ENCODE peak calls at places on chromosomes 13 and 19, in four cellular contexts. One of them, this sample, is unnamed.

GRCh38 chr13:93848247-93848646 is 621.6 kb downstream of the GPC6 start:
- DNase-seq in progenitor cell of endocrine pancreas: no peak
- DNase-seq in foreskin fibroblast: no peak
- DNase-seq in lower leg skin: no peak
- DNase-seq in this sample: no peak

GRCh38 chr19:13990085-13990484 is 16.0 kb downstream of the RFX1 start:
- DNase-seq in foreskin fibroblast: no peak
- DNase-seq in progenitor cell of endocrine pancreas: no peak
- DNase-seq in lower leg skin: no peak
- DNase-seq in this sample: no peak

GRCh38 chr19:16325161-16325527 is 518 bp downstream of the KLF2 start:
- DNase-seq in foreskin fibroblast: no peak
- DNase-seq in progenitor cell of endocrine pancreas: peak
- DNase-seq in lower leg skin: no peak
- DNase-seq in this sample: peak

GRCh38 chr13:31115616-31116015 is 46.1 kb downstream of the HSPH1 start:
- DNase-seq in lower leg skin: no peak
- DNase-seq in foreskin fibroblast: no peak
- DNase-seq in progenitor cell of endocrine pancreas: no peak
- DNase-seq in this sample: peak

GRCh38 chr13:113548778-113549621 is 35.6 kb upstream of the TFDP1 start:
- DNase-seq in lower leg skin: no peak
- DNase-seq in foreskin fibroblast: no peak
- DNase-seq in progenitor cell of endocrine pancreas: no peak
- DNase-seq in this sample: no peak

GRCh38 chr19:6509118-6509971 is 7.2 kb upstream of the TUBB4A start:
- DNase-seq in lower leg skin: peak
- DNase-seq in progenitor cell of endocrine pancreas: no peak
- DNase-seq in foreskin fibroblast: no peak
- DNase-seq in this sample: no peak

GRCh38 chr13:37225414-37226047 is 120.1 kb upstream of the CSNK1A1L start:
- DNase-seq in foreskin fibroblast: no peak
- DNase-seq in lower leg skin: no peak
- DNase-seq in progenitor cell of endocrine pancreas: no peak
- DNase-seq in this sample: no peak

GRCh38 chr13:101829484-101829883 is 377.0 kb downstream of the ITGBL1 start:
- DNase-seq in progenitor cell of endocrine pancreas: no peak
- DNase-seq in foreskin fibroblast: no peak
- DNase-seq in lower leg skin: no peak
- DNase-seq in this sample: no peak

GRCh38 chr19:23241433-23241832 is 8.8 kb downstream of the ZNF724 start:
- DNase-seq in lower leg skin: no peak
- DNase-seq in foreskin fibroblast: no peak
- DNase-seq in progenitor cell of endocrine pancreas: no peak
- DNase-seq in this sample: no peak

GRCh38 chr19:49677232-49677881 is at the start of gene PRMT1:
- DNase-seq in progenitor cell of endocrine pancreas: peak
- DNase-seq in foreskin fibroblast: no peak
- DNase-seq in lower leg skin: no peak
- DNase-seq in this sample: no peak

GRCh38 chr13:75968103-75968838 is 332.1 kb downstream of the LMO7 start:
- DNase-seq in foreskin fibroblast: peak
- DNase-seq in progenitor cell of endocrine pancreas: no peak
- DNase-seq in lower leg skin: no peak
- DNase-seq in this sample: no peak

GRCh38 chr13:48542581-48543341 is 9.9 kb upstream of the RCBTB2 start:
- DNase-seq in lower leg skin: peak
- DNase-seq in progenitor cell of endocrine pancreas: no peak
- DNase-seq in foreskin fibroblast: no peak
- DNase-seq in this sample: no peak

GRCh38 chr13:91348906-91349435 is 1.5 kb downstream of the MIR17HG start:
- DNase-seq in progenitor cell of endocrine pancreas: peak
- DNase-seq in foreskin fibroblast: peak
- DNase-seq in lower leg skin: peak
- DNase-seq in this sample: peak

GRCh38 chr13:33450956-33451709 is 165.6 kb upstream of the STARD13 start:
- DNase-seq in foreskin fibroblast: no peak
- DNase-seq in lower leg skin: no peak
- DNase-seq in progenitor cell of endocrine pancreas: no peak
- DNase-seq in this sample: no peak

GRCh38 chr19:4494691-4495064 is 22.6 kb downstream of the HDGFL2 start:
- DNase-seq in progenitor cell of endocrine pancreas: no peak
- DNase-seq in lower leg skin: no peak
- DNase-seq in foreskin fibroblast: no peak
- DNase-seq in this sample: no peak

GRCh38 chr19:4496304-4496703 is 22.0 kb downstream of the PLIN4 start:
- DNase-seq in foreskin fibroblast: no peak
- DNase-seq in progenitor cell of endocrine pancreas: no peak
- DNase-seq in lower leg skin: no peak
- DNase-seq in this sample: peak

GRCh38 chr19:4493104-4493928 is 21.2 kb downstream of the HDGFL2 start:
- DNase-seq in lower leg skin: no peak
- DNase-seq in foreskin fibroblast: no peak
- DNase-seq in progenitor cell of endocrine pancreas: no peak
- DNase-seq in this sample: peak

GRCh38 chr19:4493929-4494690 is 22.0 kb downstream of the HDGFL2 start:
- DNase-seq in lower leg skin: no peak
- DNase-seq in foreskin fibroblast: no peak
- DNase-seq in progenitor cell of endocrine pancreas: no peak
- DNase-seq in this sample: peak

GRCh38 chr19:4495471-4495870 is 22.8 kb downstream of the PLIN4 start:
- DNase-seq in lower leg skin: no peak
- DNase-seq in foreskin fibroblast: no peak
- DNase-seq in progenitor cell of endocrine pancreas: no peak
- DNase-seq in this sample: no peak
- TF ChIP-seq CTCF in lower leg skin: no peak
- TF ChIP-seq CTCF in foreskin fibroblast: no peak
- TF ChIP-seq CTCF in progenitor cell of endocrine pancreas: peak
- TF ChIP-seq CTCF in this sample: no peak

DNA sequence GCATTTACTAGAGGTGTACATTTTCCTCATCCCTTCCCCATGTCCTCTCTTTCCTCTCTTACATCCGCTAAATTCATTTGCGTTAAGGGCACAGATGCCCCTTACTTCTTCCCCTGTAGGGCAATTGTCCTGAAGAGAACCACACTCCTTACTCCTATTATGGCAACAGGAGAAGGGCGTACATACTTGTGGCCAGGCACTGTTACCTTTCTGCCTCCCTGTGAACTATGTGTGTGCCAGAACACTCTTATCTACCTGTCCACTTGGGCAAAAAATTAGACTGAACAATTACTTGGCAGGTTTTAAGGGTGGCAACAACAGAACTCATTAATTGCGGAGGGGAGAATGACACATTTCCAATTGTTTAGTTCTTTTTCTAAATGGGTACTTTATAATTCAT is 152.5 kb downstream of the RGCC start:
- DNase-seq in foreskin fibroblast: no peak
- DNase-seq in lower leg skin: no peak
- DNase-seq in progenitor cell of endocrine pancreas: no peak
- DNase-seq in this sample: no peak
- TF ChIP-seq CTCF in foreskin fibroblast: no peak
- TF ChIP-seq CTCF in lower leg skin: no peak
- TF ChIP-seq CTCF in progenitor cell of endocrine pancreas: no peak
- TF ChIP-seq CTCF in this sample: no peak

DNA sequence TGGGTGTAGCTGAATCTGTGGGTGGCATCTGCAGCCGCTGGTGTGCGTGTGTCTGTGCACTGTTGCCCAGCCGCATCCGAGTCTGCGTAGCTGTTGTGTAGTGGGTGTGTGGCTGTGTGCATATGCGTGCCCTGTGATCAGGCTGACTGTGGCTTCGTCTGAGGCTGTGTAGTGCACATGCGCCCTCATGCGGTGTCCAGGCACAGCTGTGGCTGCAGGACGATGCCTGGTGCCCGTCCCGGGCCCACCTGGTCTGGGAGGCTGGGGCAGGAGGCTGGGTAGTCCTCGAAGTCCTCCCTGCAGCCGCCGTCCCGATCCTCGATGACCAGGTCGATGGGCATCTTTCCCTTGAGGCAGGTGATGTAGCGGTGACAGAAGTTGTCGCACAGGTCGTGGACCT is 4.9 kb downstream of the MEIS3 start:
- DNase-seq in foreskin fibroblast: no peak
- DNase-seq in lower leg skin: no peak
- DNase-seq in progenitor cell of endocrine pancreas: no peak
- DNase-seq in this sample: no peak
- TF ChIP-seq CTCF in foreskin fibroblast: peak
- TF ChIP-seq CTCF in lower leg skin: no peak
- TF ChIP-seq CTCF in progenitor cell of endocrine pancreas: no peak
- TF ChIP-seq CTCF in this sample: no peak

GRCh38 chr19:10699650-10700335 is 1.4 kb upstream of the QTRT1 start:
- DNase-seq in progenitor cell of endocrine pancreas: no peak
- DNase-seq in foreskin fibroblast: peak
- DNase-seq in lower leg skin: no peak
- DNase-seq in this sample: no peak
- TF ChIP-seq CTCF in progenitor cell of endocrine pancreas: peak
- TF ChIP-seq CTCF in foreskin fibroblast: peak
- TF ChIP-seq CTCF in lower leg skin: no peak
- TF ChIP-seq CTCF in this sample: peak

GRCh38 chr13:53204598-53204997 is 176.0 kb downstream of the OLFM4 start:
- DNase-seq in lower leg skin: no peak
- DNase-seq in foreskin fibroblast: no peak
- DNase-seq in progenitor cell of endocrine pancreas: no peak
- DNase-seq in this sample: no peak

GRCh38 chr13:53200498-53201453 is 172.2 kb downstream of the OLFM4 start:
- DNase-seq in lower leg skin: no peak
- DNase-seq in progenitor cell of endocrine pancreas: peak
- DNase-seq in foreskin fibroblast: no peak
- DNase-seq in this sample: no peak

GRCh38 chr13:53201454-53202225 is 173.0 kb downstream of the OLFM4 start:
- DNase-seq in progenitor cell of endocrine pancreas: peak
- DNase-seq in foreskin fibroblast: no peak
- DNase-seq in lower leg skin: no peak
- DNase-seq in this sample: no peak

GRCh38 chr13:53206455-53206854 is 177.8 kb downstream of the OLFM4 start:
- DNase-seq in progenitor cell of endocrine pancreas: no peak
- DNase-seq in lower leg skin: no peak
- DNase-seq in foreskin fibroblast: no peak
- DNase-seq in this sample: no peak
- TF ChIP-seq CTCF in progenitor cell of endocrine pancreas: peak
- TF ChIP-seq CTCF in lower leg skin: no peak
- TF ChIP-seq CTCF in foreskin fibroblast: no peak
- TF ChIP-seq CTCF in this sample: peak

GRCh38 chr19:31449379-31449778 is 100.1 kb upstream of the TSHZ3 start:
- DNase-seq in lower leg skin: no peak
- DNase-seq in foreskin fibroblast: no peak
- DNase-seq in progenitor cell of endocrine pancreas: no peak
- DNase-seq in this sample: peak

GRCh38 chr19:31444931-31445330 is 95.7 kb upstream of the TSHZ3 start:
- DNase-seq in foreskin fibroblast: no peak
- DNase-seq in lower leg skin: no peak
- DNase-seq in progenitor cell of endocrine pancreas: no peak
- DNase-seq in this sample: no peak

GRCh38 chr19:31450696-31451095 is 101.5 kb upstream of the TSHZ3 start:
- DNase-seq in foreskin fibroblast: no peak
- DNase-seq in progenitor cell of endocrine pancreas: no peak
- DNase-seq in lower leg skin: no peak
- DNase-seq in this sample: no peak

GRCh38 chr19:31448221-31448657 is 99.0 kb upstream of the TSHZ3 start:
- DNase-seq in foreskin fibroblast: peak
- DNase-seq in lower leg skin: peak
- DNase-seq in progenitor cell of endocrine pancreas: no peak
- DNase-seq in this sample: peak

DNA sequence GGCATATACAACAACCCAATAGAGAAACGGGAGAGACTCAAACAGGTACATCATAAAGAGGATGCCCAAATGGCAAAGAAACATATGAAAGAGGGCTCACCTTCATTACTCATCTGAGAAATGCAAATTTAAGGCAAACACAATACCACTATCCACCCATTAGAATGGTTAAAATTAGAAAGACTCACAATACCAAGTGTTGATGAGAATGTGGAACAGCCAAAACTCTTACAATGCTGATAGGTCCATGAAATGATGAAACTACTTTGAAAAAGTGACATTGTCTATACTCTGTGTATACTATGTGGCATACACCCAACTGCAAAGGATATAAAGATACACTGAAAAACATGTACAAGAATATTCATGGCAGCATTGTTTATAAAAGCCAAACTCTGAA is 96.2 kb upstream of the TSHZ3 start:
- DNase-seq in lower leg skin: no peak
- DNase-seq in progenitor cell of endocrine pancreas: no peak
- DNase-seq in foreskin fibroblast: no peak
- DNase-seq in this sample: no peak
- TF ChIP-seq CTCF in lower leg skin: no peak
- TF ChIP-seq CTCF in progenitor cell of endocrine pancreas: no peak
- TF ChIP-seq CTCF in foreskin fibroblast: no peak
- TF ChIP-seq CTCF in this sample: no peak

DNA sequence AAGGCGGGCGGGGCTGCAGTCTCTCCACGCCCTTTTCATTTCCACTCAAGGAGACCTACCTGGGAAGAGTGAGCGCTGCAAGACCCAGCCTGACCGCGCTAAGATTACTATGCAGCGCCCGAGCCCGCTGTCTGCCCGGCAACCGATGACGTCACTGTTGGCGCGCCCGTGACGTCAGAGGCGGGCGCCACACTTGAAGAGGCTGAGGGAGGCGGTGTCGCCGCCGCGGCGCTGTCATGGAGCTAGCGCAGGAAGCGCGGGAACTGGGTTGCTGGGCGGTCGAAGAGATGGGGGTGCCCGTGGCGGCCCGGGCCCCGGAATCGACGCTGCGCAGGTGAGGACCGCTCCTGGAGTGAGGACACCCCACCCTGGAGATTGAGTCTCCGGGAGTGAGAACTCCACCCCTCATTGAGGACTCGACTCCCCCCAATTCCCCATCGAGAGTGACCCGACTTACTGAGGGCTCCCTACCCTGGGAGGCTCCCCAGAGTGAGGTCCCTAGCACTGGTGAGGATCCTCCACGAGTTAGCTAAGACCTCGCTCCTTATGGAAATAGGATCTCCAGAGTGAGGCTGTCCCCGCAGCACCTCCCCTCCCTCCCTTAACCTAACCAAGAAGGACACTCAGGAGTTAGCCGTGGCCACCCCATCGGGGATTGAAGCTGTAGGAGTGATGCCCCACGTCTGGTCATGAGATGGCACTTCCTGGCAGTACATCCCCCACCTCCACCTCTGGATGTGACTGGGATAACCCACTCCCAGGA is at the start of gene HAUS5:
- DNase-seq in lower leg skin: peak
- DNase-seq in progenitor cell of endocrine pancreas: peak
- DNase-seq in foreskin fibroblast: peak
- DNase-seq in this sample: peak
- TF ChIP-seq CTCF in lower leg skin: no peak
- TF ChIP-seq CTCF in progenitor cell of endocrine pancreas: no peak
- TF ChIP-seq CTCF in foreskin fibroblast: no peak
- TF ChIP-seq CTCF in this sample: no peak

GRCh38 chr13:67226686-67227085 is 3.5 kb downstream of the PCDH9 start:
- DNase-seq in lower leg skin: no peak
- DNase-seq in progenitor cell of endocrine pancreas: no peak
- DNase-seq in foreskin fibroblast: no peak
- DNase-seq in this sample: no peak

GRCh38 chr13:67223742-67224141 is 6.4 kb downstream of the PCDH9 start:
- DNase-seq in foreskin fibroblast: no peak
- DNase-seq in lower leg skin: no peak
- DNase-seq in progenitor cell of endocrine pancreas: no peak
- DNase-seq in this sample: no peak

GRCh38 chr13:67223024-67223423 is 7.1 kb downstream of the PCDH9 start:
- DNase-seq in foreskin fibroblast: peak
- DNase-seq in lower leg skin: no peak
- DNase-seq in progenitor cell of endocrine pancreas: no peak
- DNase-seq in this sample: no peak

GRCh38 chr13:67225252-67226159 is 4.6 kb downstream of the PCDH9 start:
- DNase-seq in progenitor cell of endocrine pancreas: no peak
- DNase-seq in foreskin fibroblast: no peak
- DNase-seq in lower leg skin: no peak
- DNase-seq in this sample: no peak

GRCh38 chr13:67224148-67224846 is 5.8 kb downstream of the PCDH9 start:
- DNase-seq in lower leg skin: peak
- DNase-seq in foreskin fibroblast: peak
- DNase-seq in progenitor cell of endocrine pancreas: no peak
- DNase-seq in this sample: no peak
- TF ChIP-seq CTCF in lower leg skin: peak
- TF ChIP-seq CTCF in foreskin fibroblast: peak
- TF ChIP-seq CTCF in progenitor cell of endocrine pancreas: peak
- TF ChIP-seq CTCF in this sample: peak